ENCODE peak calls at places on chromosomes 12 and 14, in five cellular contexts. S is GM12878, M is HCT116, X is K562, N is HepG2. Z is an unnamed sample.

GRCh38 chr12:102169922-102170698 is 27.5 kb downstream of the PMCH start:
- DNase-seq in N (peak), M (peak), X (peak), S (no peak), Z (peak)

GRCh38 chr12:93127582-93128331 is 198.7 kb upstream of the EEA1 start:
- DNase-seq in M (no peak), X (peak), N (peak), S (no peak), Z (peak)

GRCh38 chr14:59046746-59047145 is 141.7 kb upstream of the DAAM1 start:
- DNase-seq in M (no peak), N (no peak), S (no peak), X (no peak), Z (no peak)

GRCh38 chr12:132522586-132523380 is 32.8 kb downstream of the FBRSL1 start:
- DNase-seq in M (no peak), S (no peak), N (no peak), X (no peak), Z (no peak)

GRCh38 chr12:39103552-39104165 is 198.3 kb upstream of the CPNE8 start:
- DNase-seq in S (peak), X (peak), M (peak), N (peak), Z (peak)

GRCh38 chr12:45357547-45358417 is 141.9 kb downstream of the ANO6 start:
- DNase-seq in X (no peak), M (no peak), N (peak), S (no peak), Z (no peak)

GRCh38 chr12:124663771-124664366 is 96.5 kb upstream of the NCOR2 start:
- DNase-seq in M (no peak), X (no peak), N (no peak), S (no peak), Z (no peak)

GRCh38 chr12:104499207-104499606 is 42.5 kb downstream of the CHST11 start:
- DNase-seq in X (no peak), M (no peak), S (no peak), N (no peak), Z (no peak)

GRCh38 chr12:104426926-104427546 is 29.7 kb upstream of the CHST11 start:
- DNase-seq in M (no peak), N (no peak), X (no peak), S (no peak), Z (no peak)

GRCh38 chr12:108642269-108642870 is 8.7 kb upstream of the SELPLG start:
- DNase-seq in S (no peak), X (no peak), M (no peak), N (no peak), Z (no peak)

GRCh38 chr12:48973531-48973930 is 2.0 kb upstream of the WNT10B start:
- DNase-seq in N (peak), X (no peak), S (no peak), M (no peak), Z (no peak)

GRCh38 chr12:112243255-112243965 is 118.0 kb downstream of the TRAFD1 start:
- DNase-seq in S (no peak), M (no peak), X (no peak), N (no peak), Z (no peak)
- TF ChIP-seq JUND in S (no peak), M (no peak), X (no peak), N (no peak), Z (no peak)

DNA sequence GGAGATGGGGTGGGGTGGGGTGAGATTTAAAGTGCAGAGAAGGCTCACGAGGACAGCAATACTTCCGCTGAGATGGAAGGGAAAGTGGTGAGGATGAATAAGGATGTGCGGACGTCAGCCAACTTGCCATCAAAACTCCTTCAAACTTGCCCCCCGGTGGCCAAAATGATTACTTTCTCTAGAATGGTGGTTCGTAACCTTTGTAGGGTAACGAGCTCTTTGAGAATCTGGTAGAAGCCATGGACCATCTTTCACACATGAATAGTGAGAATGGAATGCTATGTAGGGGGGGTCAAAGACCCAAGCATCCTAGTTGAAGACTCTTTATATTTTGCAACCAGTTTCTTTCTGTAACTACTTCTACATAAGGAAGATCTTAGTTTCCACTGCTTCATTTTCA is 245.9 kb upstream of the DDHD1 start:
- DNase-seq in S (no peak), N (no peak), X (peak), M (peak), Z (no peak)
- TF ChIP-seq JUND in S (no peak), N (no peak), X (no peak), M (no peak), Z (no peak)

DNA sequence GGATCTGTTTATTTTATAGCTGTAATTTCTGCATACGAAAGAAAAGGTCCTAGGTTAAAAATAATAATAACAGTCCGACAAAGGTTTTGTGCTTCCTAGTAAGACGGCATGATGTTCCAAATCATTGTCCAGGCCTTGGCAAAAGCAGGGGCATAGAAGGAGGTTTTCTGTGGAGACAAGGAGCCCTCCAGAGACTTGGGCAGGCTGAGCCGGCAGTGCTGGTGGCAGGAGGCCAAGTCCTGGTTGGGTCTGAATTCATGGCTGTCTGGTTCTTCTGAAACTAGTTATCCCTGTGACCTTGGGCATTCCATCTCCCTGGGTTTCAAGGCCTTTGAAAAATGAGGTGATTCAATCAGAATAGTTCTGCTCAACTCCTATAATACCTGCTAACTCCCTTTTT is 44.0 kb downstream of the KCNK13 start:
- DNase-seq in X (no peak), N (peak), M (no peak), S (no peak), Z (no peak)
- TF ChIP-seq JUND in X (no peak), N (no peak), M (no peak), S (no peak), Z (no peak)

GRCh38 chr14:21990116-21990515 is 316.5 kb upstream of the OR4E1 start:
- DNase-seq in N (no peak), M (no peak), S (no peak), X (no peak), Z (no peak)
- TF ChIP-seq JUND in N (no peak), M (no peak), S (no peak), X (no peak), Z (no peak)

GRCh38 chr12:119179335-119180021 is 747 bp downstream of the HSPB8 start:
- DNase-seq in M (peak), N (peak), S (no peak), X (no peak), Z (peak)
- TF ChIP-seq JUND in M (peak), N (peak), S (no peak), X (peak), Z (peak)

DNA sequence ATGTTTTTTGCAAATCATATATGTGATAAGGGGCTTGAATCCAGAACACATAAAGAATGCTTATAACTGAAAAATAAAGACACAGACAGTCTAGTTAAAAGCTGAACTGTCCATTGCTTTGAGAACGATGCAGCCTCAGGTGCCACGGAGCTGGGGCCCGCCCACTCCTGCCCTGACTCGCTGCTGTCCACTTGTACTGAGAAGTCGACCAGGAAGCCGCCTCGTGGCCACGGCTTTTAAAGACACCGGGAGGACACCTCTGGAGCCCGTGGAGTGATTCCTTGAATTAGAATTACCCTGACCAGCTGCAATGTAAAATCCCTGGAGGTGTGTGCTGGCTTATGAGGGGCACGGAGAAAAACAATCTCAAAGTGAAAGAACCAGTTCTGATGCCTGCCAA is 23.9 kb upstream of the TEX22 start:
- DNase-seq in N (no peak), M (peak), X (peak), S (no peak), Z (peak)
- TF ChIP-seq JUND in N (no peak), M (no peak), X (no peak), S (no peak), Z (no peak)

GRCh38 chr14:69484444-69485113 is at the start of gene PLEKHD1:
- DNase-seq in M (peak), S (no peak), X (no peak), N (no peak), Z (peak)
- TF ChIP-seq JUND in M (no peak), S (no peak), X (no peak), N (no peak), Z (no peak)

GRCh38 chr12:53539526-53539925 is 32.2 kb upstream of the NPFF start:
- DNase-seq in N (no peak), X (no peak), M (no peak), S (no peak), Z (no peak)

GRCh38 chr12:53538209-53538689 is 31.0 kb upstream of the NPFF start:
- DNase-seq in N (peak), S (no peak), M (no peak), X (no peak), Z (peak)

GRCh38 chr12:53543539-53543938 is 36.3 kb upstream of the NPFF start:
- DNase-seq in M (peak), S (peak), X (peak), N (peak), Z (peak)
- TF ChIP-seq JUND in M (no peak), S (no peak), X (no peak), N (no peak), Z (no peak)

GRCh38 chr12:4267904-4268548 is 5.5 kb upstream of the CCND2 start:
- DNase-seq in X (no peak), N (no peak), M (no peak), S (no peak), Z (no peak)

GRCh38 chr12:4270670-4271432 is 2.7 kb upstream of the CCND2 start:
- DNase-seq in N (no peak), X (peak), S (no peak), M (no peak), Z (no peak)

GRCh38 chr12:4270016-4270669 is 3.4 kb upstream of the CCND2 start:
- DNase-seq in X (peak), M (no peak), S (no peak), N (no peak), Z (no peak)

GRCh38 chr12:4268549-4269181 is 4.9 kb upstream of the CCND2 start:
- DNase-seq in N (no peak), X (peak), S (no peak), M (no peak), Z (no peak)

DNA sequence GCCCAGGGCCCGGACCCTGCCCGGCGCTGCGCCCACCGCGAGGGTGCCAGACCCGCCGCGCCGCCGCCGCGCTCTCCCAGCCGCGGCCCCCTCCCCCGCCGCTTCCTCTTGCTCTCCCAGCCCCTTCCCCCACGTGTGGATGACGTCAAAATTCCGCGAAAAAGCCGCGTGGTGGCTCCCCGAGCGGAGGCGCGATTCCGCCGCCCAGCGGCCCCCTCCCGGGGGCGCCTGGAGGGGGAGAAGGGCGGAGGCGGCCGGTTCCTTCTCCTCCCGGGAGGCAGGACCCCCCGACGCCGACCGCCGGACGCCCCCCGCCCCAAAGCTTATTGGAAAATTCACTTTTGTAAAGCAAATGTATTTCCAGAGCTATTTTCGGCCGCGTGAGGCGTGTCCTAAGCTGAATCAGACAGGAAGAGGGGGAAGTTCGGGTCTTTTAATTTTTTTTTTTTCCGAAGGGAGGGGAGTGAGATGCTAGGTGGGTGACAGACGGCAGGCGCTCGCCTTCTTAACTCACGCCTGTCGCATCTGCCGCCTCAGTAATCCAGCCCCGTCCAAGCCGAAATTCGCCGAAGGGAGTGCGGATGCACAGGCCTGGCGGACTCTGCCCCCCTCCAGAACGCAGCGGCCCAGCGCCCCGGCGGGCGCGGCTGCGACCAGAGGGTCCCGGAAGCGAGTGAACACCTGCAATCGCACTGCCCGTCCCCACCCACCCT is 4.1 kb upstream of the CCND2 start:
- DNase-seq in S (no peak), M (no peak), N (no peak), X (peak), Z (no peak)
- TF ChIP-seq JUND in S (peak), M (no peak), N (no peak), X (peak), Z (no peak)